ENCODE peak calls at places on chromosomes 11 and 22, in five cellular contexts. Q is RWPE2; U is H1; P is RWPE1; H is CD4-positive, alpha-beta T cell. V is an unnamed sample.
A peak's percentile ranks its signal among the peaks of the same experiment; 100 is the strongest.

GRCh38 chr11:82406611-82407010 is 327.1 kb downstream of the FAM181B start:
- DNase-seq in Q (no peak), U (no peak), P (no peak), H (no peak), V (no peak)

GRCh38 chr11:68667511-68668253 is 16.7 kb upstream of the GAL start:
- DNase-seq in Q (peak; percentile 32), U (no peak), P (no peak), H (no peak), V (no peak)

GRCh38 chr11:41486436-41486835 is 27.0 kb upstream of the LRRC4C start:
- DNase-seq in Q (no peak), U (no peak), P (no peak), H (no peak), V (no peak)

GRCh38 chr11:122633219-122633829 is 22.2 kb upstream of the UBASH3B start:
- DNase-seq in Q (no peak), U (no peak), P (peak; percentile 30), H (no peak), V (peak; percentile 72)

GRCh38 chr11:64224151-64224890 is 1.7 kb downstream of the TRPT1 start:
- DNase-seq in Q (peak; percentile 75), U (no peak), P (peak; percentile 71), H (no peak), V (no peak)

GRCh38 chr11:18457435-18457834 is 1.8 kb downstream of the LDHAL6A start:
- DNase-seq in Q (no peak), U (no peak), P (peak; percentile 11), H (no peak), V (peak; percentile 8)

GRCh38 chr22:50034126-50035081 is 21.8 kb upstream of the IL17REL start:
- DNase-seq in Q (no peak), U (no peak), P (no peak), H (no peak), V (peak; percentile 38)

GRCh38 chr22:23387827-23388491 is 192.1 kb downstream of the IGLL1 start:
- DNase-seq in Q (peak; percentile 46), U (no peak), P (no peak), H (no peak), V (no peak)

GRCh38 chr22:39178206-39179111 is 26.0 kb upstream of the CBX7 start:
- DNase-seq in Q (no peak), U (no peak), P (no peak), H (no peak), V (no peak)

GRCh38 chr22:39353346-39353745 is 3.6 kb downstream of the SYNGR1 start:
- DNase-seq in Q (no peak), U (no peak), P (no peak), H (no peak), V (no peak)

GRCh38 chr11:73396251-73396930 is 20.2 kb downstream of the RELT start:
- DNase-seq in Q (no peak), U (no peak), P (no peak), H (no peak), V (no peak)

GRCh38 chr11:74720596-74721478 is 10.4 kb downstream of the CHRDL2 start:
- DNase-seq in Q (no peak), U (no peak), P (no peak), H (no peak), V (no peak)

GRCh38 chr11:17531818-17532131 is 12.4 kb downstream of the USH1C start:
- DNase-seq in Q (no peak), U (no peak), P (no peak), H (no peak), V (no peak)

GRCh38 chr11:45332486-45332934 is 46.4 kb upstream of the SYT13 start:
- DNase-seq in Q (no peak), U (no peak), P (peak; percentile 79), H (peak; percentile 20), V (peak; percentile 67)

GRCh38 chr11:46105134-46105628 is 16.1 kb downstream of the PHF21A start:
- DNase-seq in Q (no peak), U (no peak), P (no peak), H (no peak), V (no peak)

GRCh38 chr11:118749429-118749828 is 41.5 kb downstream of the DDX6 start:
- DNase-seq in Q (no peak), U (no peak), P (no peak), H (no peak), V (peak; percentile 58)

GRCh38 chr11:118916842-118917388 is 8.8 kb downstream of the BCL9L start:
- DNase-seq in Q (peak; percentile 64), U (no peak), P (no peak), H (no peak), V (peak; percentile 94)

GRCh38 chr11:976431-977160 is 50.9 kb downstream of the AP2A2 start:
- DNase-seq in Q (no peak), U (no peak), P (no peak), H (no peak), V (no peak)

GRCh38 chr22:26567610-26568009 is 22.3 kb downstream of the TPST2 start:
- DNase-seq in Q (no peak), U (no peak), P (no peak), H (no peak), V (no peak)

GRCh38 chr22:26566994-26567393 is 22.9 kb downstream of the TPST2 start:
- DNase-seq in Q (no peak), U (no peak), P (no peak), H (no peak), V (no peak)

GRCh38 chr22:26570126-26570525 is 19.8 kb downstream of the TPST2 start:
- DNase-seq in Q (no peak), U (no peak), P (no peak), H (no peak), V (no peak)

GRCh38 chr22:26565889-26566288 is 24.0 kb downstream of the TPST2 start:
- DNase-seq in Q (no peak), U (no peak), P (no peak), H (no peak), V (no peak)

GRCh38 chr22:26568207-26568706 is 21.7 kb downstream of the TPST2 start:
- DNase-seq in Q (no peak), U (peak; percentile 39), P (peak; percentile 51), H (no peak), V (no peak)
- H3K27ac ChIP-seq in Q (peak overlapping the region; percentile 87), U (peak overlapping the region; percentile 85), P (peak overlapping the region; percentile 77), H (no peak overlapping the region), V (no peak overlapping the region)

DNA sequence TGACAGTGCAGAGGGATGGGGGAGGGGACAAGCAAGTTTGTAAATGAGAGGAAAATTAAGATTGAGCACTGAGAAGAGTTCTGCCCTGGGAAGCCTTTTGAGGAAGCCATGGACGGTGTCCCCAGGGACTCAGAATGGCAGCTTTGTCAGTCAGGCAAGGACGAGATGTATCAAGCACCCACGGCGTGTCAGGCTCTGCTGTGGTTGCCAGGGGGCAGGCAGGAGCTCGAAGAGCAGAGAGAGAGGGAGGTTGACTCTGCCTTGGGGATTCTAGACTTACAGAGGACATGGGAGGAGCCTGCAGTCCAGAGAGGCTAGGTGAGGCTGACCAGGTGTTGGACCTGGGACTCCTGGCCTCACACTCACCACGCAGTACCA is 29.1 kb upstream of the SYT7 start:
- DNase-seq in Q (no peak), U (no peak), P (no peak), H (no peak), V (peak; percentile 47)
- TF ChIP-seq CTCF in Q (no peak), U (peak; percentile 75), P (no peak), H (no peak), V (peak; percentile 19)

DNA sequence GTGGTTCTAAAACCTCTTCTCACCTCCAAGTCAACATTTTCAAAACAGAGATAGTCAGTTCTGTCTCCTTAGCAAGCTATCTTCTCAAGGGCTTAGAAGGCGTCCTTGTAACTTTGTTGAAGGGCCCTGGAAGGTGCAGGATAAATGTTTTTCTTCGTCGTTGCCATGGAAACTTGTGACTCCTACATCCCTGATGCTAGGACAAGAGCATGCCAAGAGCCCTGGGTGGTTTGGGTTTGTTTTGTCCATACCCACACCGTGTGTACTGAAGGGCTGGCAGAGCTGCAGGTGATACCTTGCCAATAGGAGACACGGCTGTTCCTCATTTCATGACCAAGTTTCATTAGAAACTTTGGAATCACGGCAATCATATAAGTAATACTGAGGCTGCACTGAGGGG is 81.6 kb downstream of the GALNT18 start:
- DNase-seq in Q (no peak), U (no peak), P (no peak), H (no peak), V (no peak)
- H3K27ac ChIP-seq in Q (no peak overlapping the region), U (no peak overlapping the region), P (no peak overlapping the region), H (no peak overlapping the region), V (no peak overlapping the region)

DNA sequence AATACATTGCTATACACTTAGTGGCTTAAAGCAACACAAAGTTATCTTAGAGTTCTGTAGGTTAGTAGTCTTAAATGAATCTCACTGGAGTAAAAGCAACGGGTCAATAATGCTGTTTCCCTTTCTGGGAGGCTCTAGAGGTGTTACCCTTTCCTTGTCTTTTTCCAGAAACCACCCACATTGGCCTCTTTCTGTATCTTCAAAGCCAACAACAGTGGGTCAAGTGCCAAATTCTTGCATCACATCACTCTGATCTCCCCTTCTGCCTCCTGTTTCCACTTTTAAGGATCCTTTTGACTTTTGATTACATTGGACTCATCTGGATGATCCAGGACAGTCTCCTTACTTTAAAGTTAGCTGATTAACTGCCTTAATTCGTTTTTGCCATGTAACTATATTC is 93.6 kb downstream of the DDX10 start:
- DNase-seq in Q (no peak), U (no peak), P (no peak), H (no peak), V (peak; percentile 76)
- TF ChIP-seq CTCF in Q (no peak), U (no peak), P (no peak), H (no peak), V (no peak)

GRCh38 chr22:45211435-45211834 is 29.3 kb downstream of the KIAA0930 start:
- DNase-seq in Q (no peak), U (no peak), P (no peak), H (no peak), V (no peak)

GRCh38 chr22:45211848-45212247 is 28.8 kb downstream of the KIAA0930 start:
- DNase-seq in Q (peak; percentile 29), U (no peak), P (no peak), H (no peak), V (no peak)

GRCh38 chr22:45212306-45212709 is 28.4 kb downstream of the KIAA0930 start:
- DNase-seq in Q (peak; percentile 86), U (no peak), P (peak; percentile 66), H (no peak), V (peak; percentile 53)

GRCh38 chr22:45210174-45210573 is 30.5 kb downstream of the KIAA0930 start:
- DNase-seq in Q (peak; percentile 30), U (no peak), P (no peak), H (no peak), V (no peak)

DNA sequence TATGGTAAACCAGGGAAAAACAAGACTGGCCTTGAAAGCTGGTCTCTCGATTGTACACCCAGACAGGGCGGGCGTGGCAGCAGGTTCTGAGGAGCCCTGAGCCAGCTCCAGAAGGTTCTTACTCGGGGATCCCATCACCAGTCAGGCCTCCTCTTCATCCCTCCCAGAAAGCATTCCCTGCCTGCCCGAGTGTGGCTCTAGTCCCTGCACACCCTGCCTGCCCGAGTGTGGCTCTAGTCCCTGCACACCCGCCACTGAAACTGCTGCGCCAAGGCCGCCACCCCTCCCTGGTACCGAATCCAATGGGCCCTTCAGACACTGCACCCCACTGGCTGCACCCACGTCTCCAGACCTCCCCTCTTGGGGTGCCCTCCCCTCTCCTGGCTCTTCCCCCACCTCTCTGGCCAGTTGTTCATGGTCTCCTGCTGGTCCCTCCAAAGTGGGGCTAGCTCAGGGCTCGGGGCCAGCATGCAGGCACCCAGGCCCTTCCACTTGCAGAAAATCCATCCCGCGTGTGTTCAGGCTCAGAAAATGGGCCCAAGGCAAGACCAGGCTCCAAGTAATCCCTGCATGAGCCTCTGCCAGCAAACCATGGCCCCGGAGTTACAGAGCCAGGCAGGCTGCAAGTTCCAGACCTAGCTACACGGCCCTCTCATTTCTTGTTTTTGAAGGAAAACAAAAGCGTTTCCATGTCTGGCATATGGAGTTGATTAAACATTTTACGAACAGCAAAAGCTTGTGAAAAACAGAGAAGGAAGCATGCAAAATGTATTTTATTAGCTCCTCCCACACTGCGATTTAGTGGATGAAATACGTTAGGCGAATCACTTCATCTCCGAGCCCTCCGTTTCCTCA is 29.9 kb downstream of the KIAA0930 start:
- DNase-seq in Q (peak; percentile 57), U (no peak), P (no peak), H (no peak), V (no peak)
- H3K27ac ChIP-seq in Q (no peak overlapping the region), U (no peak overlapping the region), P (peak overlapping the region; percentile 95), H (no peak overlapping the region), V (no peak overlapping the region)